ENCODE peak calls at places on chromosome 17, in five cellular contexts. L, R, N, Z and I are unnamed samples.
A peak's percentile ranks its signal among the peaks of the same experiment; 100 is the strongest.

GRCh38 chr17:5780476-5780875 is 196.2 kb upstream of the NLRP1 start:
- DNase-seq in R (no peak), N (peak; percentile 7), Z (no peak), L (no peak), I (peak; percentile 31)

GRCh38 chr17:61895391-61895790 is 32.1 kb upstream of the BRIP1 start:
- DNase-seq in Z (no peak), N (no peak), R (no peak), L (no peak), I (no peak)

GRCh38 chr17:63701477-63702222 is 1.7 kb upstream of the LIMD2 start:
- DNase-seq in L (no peak), Z (no peak), R (no peak), N (peak; percentile 29), I (no peak)

GRCh38 chr17:68344701-68345136 is 53.4 kb downstream of the ARSG start:
- DNase-seq in R (no peak), L (no peak), Z (no peak), N (no peak), I (no peak)

GRCh38 chr17:73387746-73388577 is 76.2 kb upstream of the CDC42EP4 start:
- DNase-seq in Z (no peak), R (no peak), L (no peak), N (no peak), I (no peak)

GRCh38 chr17:35299108-35299507 is 56.2 kb downstream of the SLFN5 start:
- DNase-seq in L (no peak), N (no peak), R (no peak), Z (no peak), I (no peak)

GRCh38 chr17:62720126-62720850 is 87.8 kb downstream of the MARCHF10 start:
- DNase-seq in R (peak; percentile 36), Z (peak; percentile 33), N (peak; percentile 40), L (no peak), I (no peak)

GRCh38 chr17:68461589-68461988 is 4.3 kb upstream of the WIPI1 start:
- DNase-seq in Z (no peak), N (no peak), L (no peak), R (no peak), I (no peak)

GRCh38 chr17:81409190-81409935 is 14.1 kb downstream of the BAHCC1 start:
- DNase-seq in L (no peak), Z (no peak), R (no peak), N (peak; percentile 71), I (no peak)

GRCh38 chr17:44314869-44315661 is 6.7 kb downstream of the RUNDC3A start:
- DNase-seq in Z (no peak), L (no peak), N (peak; percentile 62), R (no peak), I (no peak)

GRCh38 chr17:14942511-14943185 is 322.5 kb downstream of the PMP22 start:
- DNase-seq in L (no peak), Z (no peak), N (no peak), R (no peak), I (peak; percentile 2)

GRCh38 chr17:81322271-81323082 is 27.4 kb upstream of the SLC38A10 start:
- DNase-seq in Z (no peak), L (no peak), N (peak; percentile 97), R (peak; percentile 78), I (peak; percentile 70)

DNA sequence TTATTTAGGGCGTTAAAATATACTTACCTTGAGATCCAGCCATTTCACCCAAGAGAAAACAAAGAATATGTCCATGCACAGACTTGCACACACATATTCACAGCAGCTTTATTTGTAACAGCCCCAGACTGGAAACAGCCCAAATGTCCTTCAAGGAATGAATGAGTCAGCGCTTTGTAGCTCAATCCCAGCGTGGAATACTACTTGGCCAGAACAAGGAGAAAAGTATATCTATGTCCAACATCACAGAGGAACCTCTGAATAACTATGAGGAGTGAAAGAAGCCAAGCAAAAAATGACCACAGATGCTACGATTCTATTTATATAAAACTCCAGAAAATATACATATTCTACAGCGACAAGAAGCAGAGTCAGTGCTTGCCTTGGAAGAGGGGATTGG is 158.3 kb downstream of the ENGASE start:
- DNase-seq in L (no peak), N (no peak), Z (no peak), R (no peak), I (no peak)
- TF ChIP-seq CTCF in L (no peak), N (no peak), Z (no peak), R (no peak), I (no peak)

GRCh38 chr17:28810437-28810836 is 32.2 kb downstream of the FAM222B start:
- DNase-seq in N (no peak), L (no peak), R (no peak), Z (no peak), I (no peak)
- H2AFZ ChIP-seq in N (no peak overlapping the region), L (no peak overlapping the region), R (no peak overlapping the region), Z (no peak overlapping the region), I (no peak overlapping the region)

DNA sequence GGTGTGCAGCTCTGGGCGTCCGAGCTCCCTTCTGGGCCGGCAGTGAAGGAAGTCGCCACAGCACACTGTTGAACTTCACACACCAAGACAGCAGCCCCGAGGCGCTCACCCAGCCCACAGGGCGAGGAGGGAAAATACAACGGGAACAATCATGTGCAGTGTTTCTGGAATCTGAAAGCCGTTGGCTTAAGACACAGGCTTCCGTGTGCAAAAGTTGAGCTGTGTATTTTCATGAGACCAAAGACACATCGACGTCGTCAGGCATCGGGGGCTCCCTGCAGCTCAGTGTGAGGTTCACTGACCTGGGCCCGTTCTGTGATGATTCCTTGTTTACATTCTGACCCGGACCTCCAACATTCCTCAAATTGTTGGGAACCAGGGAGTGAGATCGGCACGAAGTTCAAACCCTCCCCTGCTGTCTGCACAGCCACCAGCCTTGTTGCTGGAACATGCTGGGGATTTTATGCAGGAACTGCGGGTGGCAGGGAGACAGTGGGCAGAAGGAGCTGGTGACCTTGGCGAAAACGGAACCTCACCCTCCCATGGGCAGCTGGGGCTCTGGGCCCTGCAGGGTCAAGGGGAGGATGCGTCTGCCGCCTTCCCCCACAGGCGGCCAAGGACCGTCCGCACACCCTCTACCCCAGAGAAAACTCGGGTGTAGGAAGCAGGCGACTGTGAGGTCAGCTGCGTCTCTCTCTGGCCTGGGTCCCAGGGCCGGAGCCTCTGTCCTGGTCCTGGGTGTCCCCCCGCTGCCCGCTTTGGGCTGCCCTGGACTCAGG is 72.2 kb downstream of the METRNL start:
- DNase-seq in R (peak; percentile 94), L (no peak), Z (no peak), N (no peak), I (no peak)
- TF ChIP-seq SRF in R (no peak), L (no peak), Z (no peak), N (no peak), I (no peak)

DNA sequence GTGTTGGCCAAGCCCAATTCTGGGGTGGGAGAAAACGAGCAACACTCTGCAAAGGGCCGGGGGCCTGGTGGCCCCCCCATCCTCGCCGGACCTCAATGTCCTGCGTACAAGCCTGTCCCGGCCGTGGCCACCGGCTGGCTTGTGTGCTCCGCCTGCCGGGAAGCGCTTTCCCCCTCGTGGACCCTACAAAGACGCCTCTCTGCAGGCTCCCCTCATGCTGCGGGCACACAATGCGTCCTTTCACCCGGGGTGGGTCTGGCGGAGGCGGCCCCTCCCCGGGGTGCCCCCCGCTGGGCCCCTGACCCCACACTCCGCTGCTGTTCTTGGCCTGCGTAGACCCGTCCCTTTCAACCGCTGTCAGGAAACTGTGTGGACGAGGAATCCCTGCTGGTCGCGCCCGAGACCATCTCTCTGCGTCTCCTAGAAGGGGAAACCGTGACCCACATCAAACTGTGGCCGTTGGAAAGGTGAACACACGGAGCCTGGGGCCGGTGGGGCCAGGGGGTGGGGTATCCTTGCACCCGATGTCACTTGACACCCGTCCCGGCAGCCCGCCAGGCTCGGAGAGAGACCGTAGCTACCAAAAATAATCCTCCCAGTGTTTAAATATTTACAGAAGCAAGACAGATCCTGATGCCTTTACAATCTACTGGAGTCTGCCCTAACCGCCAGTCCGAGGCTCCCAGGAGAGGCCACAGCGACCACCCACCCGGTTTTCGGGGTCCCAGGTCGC is 43.6 kb downstream of the TBC1D16 start:
- DNase-seq in L (no peak), R (peak; percentile 91), N (no peak), Z (no peak), I (no peak)
- TF ChIP-seq CTCF in L (no peak), R (peak; percentile 39), N (no peak), Z (no peak), I (no peak)

GRCh38 chr17:16995930-16996329 is 24.0 kb upstream of the TNFRSF13B start:
- DNase-seq in R (no peak), N (no peak), Z (no peak), L (no peak), I (no peak)

GRCh38 chr17:16999931-17000625 is 28.2 kb upstream of the TNFRSF13B start:
- DNase-seq in N (no peak), Z (no peak), L (no peak), R (no peak), I (no peak)

GRCh38 chr17:16994626-16995025 is 22.7 kb upstream of the TNFRSF13B start:
- DNase-seq in N (no peak), L (no peak), R (no peak), Z (no peak), I (no peak)

GRCh38 chr17:17001076-17001777 is 29.3 kb upstream of the TNFRSF13B start:
- DNase-seq in N (no peak), R (no peak), Z (no peak), L (no peak), I (no peak)

GRCh38 chr17:16997514-16998429 is 25.9 kb upstream of the TNFRSF13B start:
- DNase-seq in Z (no peak), N (no peak), L (no peak), R (no peak), I (no peak)
- H2AFZ ChIP-seq in Z (no peak overlapping the region), N (no peak overlapping the region), L (no peak overlapping the region), R (no peak overlapping the region), I (no peak overlapping the region)

GRCh38 chr17:67328026-67328425 is 38.4 kb downstream of the PSMD12 start:
- DNase-seq in Z (no peak), N (no peak), L (no peak), R (no peak), I (no peak)
- TF ChIP-seq SRF in Z (no peak), N (no peak), L (no peak), R (no peak), I (no peak)

DNA sequence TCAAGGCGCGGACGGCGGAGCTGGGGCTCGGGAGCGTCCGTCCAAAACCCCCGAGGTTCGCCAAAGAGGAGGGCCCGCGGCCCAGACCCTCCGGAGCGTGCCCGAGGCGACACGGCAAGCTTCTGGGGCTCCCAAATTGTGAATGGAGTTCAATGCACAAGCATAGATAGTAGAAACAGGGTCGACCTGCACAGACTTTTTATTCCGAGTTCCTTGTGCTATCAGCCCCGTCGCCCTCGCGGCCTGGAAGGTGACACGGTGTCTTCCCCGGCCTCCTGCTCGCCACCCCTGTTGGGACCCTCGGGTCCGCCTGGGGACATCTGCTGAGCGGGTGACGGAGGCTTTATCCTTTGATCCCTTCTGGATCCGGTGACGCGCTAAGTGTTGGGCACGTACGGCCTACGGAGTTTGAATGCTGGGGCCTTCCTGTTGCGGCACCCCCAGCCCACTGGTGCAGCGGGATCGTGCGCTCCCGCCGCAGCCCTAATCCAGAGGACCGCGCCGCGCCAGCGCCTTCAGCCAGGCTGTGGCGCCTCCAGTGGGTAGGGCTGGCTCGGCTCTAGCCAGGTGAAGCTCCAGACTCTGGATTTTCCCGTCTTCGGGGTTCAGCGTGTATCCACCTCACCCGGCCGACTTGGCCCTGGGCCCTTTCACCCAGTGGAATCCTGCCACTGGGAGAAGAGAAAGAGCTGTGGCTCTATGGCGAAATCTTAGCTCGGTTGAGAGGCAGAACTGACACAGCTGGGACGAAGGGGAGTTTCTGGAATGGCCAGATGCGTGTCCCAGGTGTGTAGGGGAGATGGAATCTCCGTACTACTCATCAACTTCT is 17.0 kb upstream of the NTN1 start:
- DNase-seq in N (no peak), Z (no peak), L (no peak), R (no peak), I (no peak)
- TF ChIP-seq CTCF in N (no peak), Z (no peak), L (peak; percentile 46), R (no peak), I (no peak)